ENCODE peak calls at places on chromosome 18, in five cellular contexts. One of them, this sample, is unnamed.

GRCh38 chr18:8811115-8811514 is 105.8 kb downstream of the MTCL1 start:
- DNase-seq in NCI-H1105: no peak
- DNase-seq in uterus: no peak
- DNase-seq in non-pigmented ciliary epithelial cell: no peak
- DNase-seq in astrocyte of the spinal cord: no peak
- DNase-seq in this sample: no peak

GRCh38 chr18:34942975-34943374 is 98.2 kb upstream of the MAPRE2 start:
- DNase-seq in NCI-H1105: no peak
- DNase-seq in uterus: no peak
- DNase-seq in non-pigmented ciliary epithelial cell: no peak
- DNase-seq in astrocyte of the spinal cord: no peak
- DNase-seq in this sample: no peak

GRCh38 chr18:2845175-2845574 is 1.6 kb upstream of the EMILIN2 start:
- DNase-seq in NCI-H1105: no peak
- DNase-seq in uterus: no peak
- DNase-seq in non-pigmented ciliary epithelial cell: no peak
- DNase-seq in astrocyte of the spinal cord: no peak
- DNase-seq in this sample: no peak

GRCh38 chr18:76506395-76506794 is 11.4 kb upstream of the ZNF516 start:
- DNase-seq in NCI-H1105: no peak
- DNase-seq in uterus: no peak
- DNase-seq in non-pigmented ciliary epithelial cell: no peak
- DNase-seq in astrocyte of the spinal cord: no peak
- DNase-seq in this sample: no peak

GRCh38 chr18:58596265-58596681 is 32.6 kb downstream of the ALPK2 start:
- DNase-seq in NCI-H1105: no peak
- DNase-seq in uterus: no peak
- DNase-seq in non-pigmented ciliary epithelial cell: no peak
- DNase-seq in astrocyte of the spinal cord: no peak
- DNase-seq in this sample: no peak

GRCh38 chr18:44828080-44828479 is 147.4 kb downstream of the SETBP1 start:
- DNase-seq in NCI-H1105: no peak
- DNase-seq in uterus: no peak
- DNase-seq in non-pigmented ciliary epithelial cell: no peak
- DNase-seq in astrocyte of the spinal cord: no peak
- DNase-seq in this sample: no peak

GRCh38 chr18:58484989-58485962 is 143.6 kb downstream of the ALPK2 start:
- DNase-seq in NCI-H1105: no peak
- DNase-seq in uterus: no peak
- DNase-seq in non-pigmented ciliary epithelial cell: no peak
- DNase-seq in astrocyte of the spinal cord: peak
- DNase-seq in this sample: no peak

GRCh38 chr18:66222174-66222573 is 381.7 kb downstream of the CDH19 start:
- DNase-seq in NCI-H1105: no peak
- DNase-seq in uterus: no peak
- DNase-seq in non-pigmented ciliary epithelial cell: no peak
- DNase-seq in astrocyte of the spinal cord: no peak
- DNase-seq in this sample: peak

GRCh38 chr18:44855681-44856080 is 175.0 kb downstream of the SETBP1 start:
- DNase-seq in NCI-H1105: no peak
- DNase-seq in uterus: no peak
- DNase-seq in non-pigmented ciliary epithelial cell: no peak
- DNase-seq in astrocyte of the spinal cord: no peak
- DNase-seq in this sample: no peak

GRCh38 chr18:37671530-37671929 is 105.9 kb upstream of the CELF4 start:
- DNase-seq in NCI-H1105: no peak
- DNase-seq in uterus: no peak
- DNase-seq in non-pigmented ciliary epithelial cell: no peak
- DNase-seq in astrocyte of the spinal cord: no peak
- DNase-seq in this sample: no peak

GRCh38 chr18:78665644-78666043 is 314.0 kb upstream of the SALL3 start:
- DNase-seq in NCI-H1105: no peak
- DNase-seq in uterus: no peak
- DNase-seq in non-pigmented ciliary epithelial cell: no peak
- DNase-seq in astrocyte of the spinal cord: no peak
- DNase-seq in this sample: no peak

GRCh38 chr18:56891870-56892269 is 240.7 kb downstream of the WDR7 start:
- DNase-seq in NCI-H1105: no peak
- DNase-seq in uterus: no peak
- DNase-seq in non-pigmented ciliary epithelial cell: no peak
- DNase-seq in astrocyte of the spinal cord: no peak
- DNase-seq in this sample: no peak

GRCh38 chr18:2471523-2471922 is 99.8 kb downstream of the METTL4 start:
- DNase-seq in NCI-H1105: no peak
- DNase-seq in uterus: no peak
- DNase-seq in non-pigmented ciliary epithelial cell: no peak
- DNase-seq in astrocyte of the spinal cord: no peak
- DNase-seq in this sample: no peak

GRCh38 chr18:2547477-2548087 is 23.7 kb downstream of the METTL4 start:
- DNase-seq in NCI-H1105: peak
- DNase-seq in uterus: no peak
- DNase-seq in non-pigmented ciliary epithelial cell: no peak
- DNase-seq in astrocyte of the spinal cord: peak
- DNase-seq in this sample: peak

GRCh38 chr18:49013961-49014604 is 63.3 kb upstream of the SMAD7 start:
- DNase-seq in NCI-H1105: no peak
- DNase-seq in uterus: peak
- DNase-seq in non-pigmented ciliary epithelial cell: no peak
- DNase-seq in astrocyte of the spinal cord: no peak
- DNase-seq in this sample: no peak

GRCh38 chr18:21110667-21111350 is 804 bp downstream of the ROCK1 start:
- DNase-seq in NCI-H1105: peak
- DNase-seq in uterus: no peak
- DNase-seq in non-pigmented ciliary epithelial cell: no peak
- DNase-seq in astrocyte of the spinal cord: peak
- DNase-seq in this sample: peak

GRCh38 chr18:69974365-69974764 is 26.7 kb upstream of the CD226 start:
- DNase-seq in NCI-H1105: no peak
- DNase-seq in uterus: no peak
- DNase-seq in non-pigmented ciliary epithelial cell: peak
- DNase-seq in astrocyte of the spinal cord: peak
- DNase-seq in this sample: peak

GRCh38 chr18:35938158-35938557 is 34.3 kb upstream of the RMP24 start:
- DNase-seq in NCI-H1105: no peak
- DNase-seq in uterus: no peak
- DNase-seq in non-pigmented ciliary epithelial cell: no peak
- DNase-seq in astrocyte of the spinal cord: no peak
- DNase-seq in this sample: peak

GRCh38 chr18:44637210-44638051 is 43.3 kb upstream of the SETBP1 start:
- DNase-seq in NCI-H1105: no peak
- DNase-seq in uterus: no peak
- DNase-seq in non-pigmented ciliary epithelial cell: peak
- DNase-seq in astrocyte of the spinal cord: peak
- DNase-seq in this sample: peak

GRCh38 chr18:72727038-72727690 is 140.6 kb downstream of the NETO1 start:
- DNase-seq in NCI-H1105: no peak
- DNase-seq in uterus: no peak
- DNase-seq in non-pigmented ciliary epithelial cell: no peak
- DNase-seq in astrocyte of the spinal cord: peak
- DNase-seq in this sample: no peak

GRCh38 chr18:8706545-8706980 is 1.2 kb downstream of the MTCL1 start:
- DNase-seq in NCI-H1105: no peak
- DNase-seq in uterus: no peak
- DNase-seq in non-pigmented ciliary epithelial cell: no peak
- DNase-seq in astrocyte of the spinal cord: peak
- DNase-seq in this sample: no peak

GRCh38 chr18:61334491-61334850 is 1.2 kb downstream of the CDH20 start:
- DNase-seq in NCI-H1105: no peak
- DNase-seq in uterus: no peak
- DNase-seq in non-pigmented ciliary epithelial cell: no peak
- DNase-seq in astrocyte of the spinal cord: no peak
- DNase-seq in this sample: no peak

GRCh38 chr18:71036783-71037182 is 747.9 kb downstream of the SOCS6 start:
- DNase-seq in NCI-H1105: no peak
- DNase-seq in uterus: no peak
- DNase-seq in non-pigmented ciliary epithelial cell: peak
- DNase-seq in astrocyte of the spinal cord: peak
- DNase-seq in this sample: no peak

GRCh38 chr18:35841283-35841682 is 131.2 kb upstream of the RMP24 start:
- DNase-seq in NCI-H1105: no peak
- DNase-seq in uterus: no peak
- DNase-seq in non-pigmented ciliary epithelial cell: no peak
- DNase-seq in astrocyte of the spinal cord: no peak
- DNase-seq in this sample: no peak

GRCh38 chr18:1014951-1015627 is 110.4 kb downstream of the ADCYAP1 start:
- DNase-seq in NCI-H1105: no peak
- DNase-seq in uterus: no peak
- DNase-seq in non-pigmented ciliary epithelial cell: no peak
- DNase-seq in astrocyte of the spinal cord: peak
- DNase-seq in this sample: no peak

GRCh38 chr18:79750980-79751571 is 46.7 kb upstream of the KCNG2 start:
- DNase-seq in NCI-H1105: no peak
- DNase-seq in uterus: no peak
- DNase-seq in non-pigmented ciliary epithelial cell: no peak
- DNase-seq in astrocyte of the spinal cord: no peak
- DNase-seq in this sample: no peak

GRCh38 chr18:45221363-45221762 is 393.9 kb upstream of the SLC14A2 start:
- DNase-seq in NCI-H1105: no peak
- DNase-seq in uterus: no peak
- DNase-seq in non-pigmented ciliary epithelial cell: peak
- DNase-seq in astrocyte of the spinal cord: peak
- DNase-seq in this sample: peak

GRCh38 chr18:24878289-24878688 is 417.9 kb downstream of the HRH4 start:
- DNase-seq in NCI-H1105: no peak
- DNase-seq in uterus: no peak
- DNase-seq in non-pigmented ciliary epithelial cell: peak
- DNase-seq in astrocyte of the spinal cord: peak
- DNase-seq in this sample: peak

GRCh38 chr18:44453505-44453904 is 227.2 kb upstream of the SETBP1 start:
- DNase-seq in NCI-H1105: no peak
- DNase-seq in uterus: no peak
- DNase-seq in non-pigmented ciliary epithelial cell: no peak
- DNase-seq in astrocyte of the spinal cord: peak
- DNase-seq in this sample: no peak

GRCh38 chr18:79422783-79423165 is 27.0 kb downstream of the NFATC1 start:
- DNase-seq in NCI-H1105: no peak
- DNase-seq in uterus: no peak
- DNase-seq in non-pigmented ciliary epithelial cell: no peak
- DNase-seq in astrocyte of the spinal cord: no peak
- DNase-seq in this sample: no peak

GRCh38 chr18:58419587-58420199 is 209.2 kb downstream of the ALPK2 start:
- DNase-seq in NCI-H1105: no peak
- DNase-seq in uterus: no peak
- DNase-seq in non-pigmented ciliary epithelial cell: no peak
- DNase-seq in astrocyte of the spinal cord: no peak
- DNase-seq in this sample: no peak

GRCh38 chr18:57029761-57030160 is 117.1 kb upstream of the BOD1L2 start:
- DNase-seq in NCI-H1105: no peak
- DNase-seq in uterus: no peak
- DNase-seq in non-pigmented ciliary epithelial cell: no peak
- DNase-seq in astrocyte of the spinal cord: no peak
- DNase-seq in this sample: peak

GRCh38 chr18:74268175-74268574 is 23.6 kb downstream of the CYB5A start:
- DNase-seq in NCI-H1105: no peak
- DNase-seq in uterus: no peak
- DNase-seq in non-pigmented ciliary epithelial cell: no peak
- DNase-seq in astrocyte of the spinal cord: no peak
- DNase-seq in this sample: no peak

GRCh38 chr18:77199707-77200106 is 49.9 kb upstream of the GALR1 start:
- DNase-seq in NCI-H1105: no peak
- DNase-seq in uterus: no peak
- DNase-seq in non-pigmented ciliary epithelial cell: no peak
- DNase-seq in astrocyte of the spinal cord: no peak
- DNase-seq in this sample: peak

GRCh38 chr18:22872894-22873537 is 60.1 kb upstream of the RBBP8 start:
- DNase-seq in NCI-H1105: no peak
- DNase-seq in uterus: no peak
- DNase-seq in non-pigmented ciliary epithelial cell: no peak
- DNase-seq in astrocyte of the spinal cord: no peak
- DNase-seq in this sample: no peak

GRCh38 chr18:73626859-73627258 is 520.8 kb downstream of the FBXO15 start:
- DNase-seq in NCI-H1105: no peak
- DNase-seq in uterus: no peak
- DNase-seq in non-pigmented ciliary epithelial cell: no peak
- DNase-seq in astrocyte of the spinal cord: no peak
- DNase-seq in this sample: no peak

GRCh38 chr18:56756971-56757370 is 105.8 kb downstream of the WDR7 start:
- DNase-seq in NCI-H1105: no peak
- DNase-seq in uterus: no peak
- DNase-seq in non-pigmented ciliary epithelial cell: no peak
- DNase-seq in astrocyte of the spinal cord: no peak
- DNase-seq in this sample: no peak

GRCh38 chr18:48160622-48161021 is 230.2 kb upstream of the SMAD2 start:
- DNase-seq in NCI-H1105: no peak
- DNase-seq in uterus: no peak
- DNase-seq in non-pigmented ciliary epithelial cell: no peak
- DNase-seq in astrocyte of the spinal cord: no peak
- DNase-seq in this sample: no peak